ENCODE peak calls at places on chromosomes 7 and 10, in four cellular contexts. M, B, D and U are unnamed samples.
A peak's percentile ranks its signal among the peaks of the same experiment; 100 is the strongest.

GRCh38 chr10:74738985-74739567 is 87.3 kb upstream of the KAT6B start:
- DNase-seq in M (no peak), B (peak; percentile 74), D (no peak), U (no peak)

GRCh38 chr7:139972000-139972399 is 90.8 kb downstream of the PARP12 start:
- DNase-seq in M (no peak), B (no peak), D (no peak), U (no peak)

GRCh38 chr7:116122972-116123595 is 87.3 kb upstream of the TES start:
- DNase-seq in M (peak; percentile 24), B (peak; percentile 40), D (no peak), U (no peak)

GRCh38 chr7:25982684-25983083 is 169.3 kb upstream of the NFE2L3 start:
- DNase-seq in M (no peak), B (no peak), D (no peak), U (no peak)

GRCh38 chr10:13416760-13417159 is 68.7 kb upstream of the SEPHS1 start:
- DNase-seq in M (no peak), B (no peak), D (no peak), U (no peak)

GRCh38 chr7:66699998-66700397 is 40.5 kb upstream of the RABGEF1 start:
- DNase-seq in M (no peak), B (no peak), D (peak; percentile 59), U (no peak)

GRCh38 chr7:23759556-23760391 is 49.8 kb downstream of the STK31 start:
- DNase-seq in M (peak; percentile 85), B (peak; percentile 18), D (no peak), U (no peak)

GRCh38 chr10:69871074-69871473 is 69.4 kb downstream of the COL13A1 start:
- DNase-seq in M (no peak), B (no peak), D (no peak), U (no peak)

GRCh38 chr10:17768506-17768905 is 16.5 kb downstream of the TMEM236 start:
- DNase-seq in M (no peak), B (no peak), D (no peak), U (no peak)

GRCh38 chr10:17961551-17962422 is 10.1 kb downstream of the SLC39A12 start:
- DNase-seq in M (peak; percentile 62), B (no peak), D (no peak), U (no peak)

GRCh38 chr7:12771378-12771877 is 84.0 kb downstream of the ARL4A start:
- DNase-seq in M (peak; percentile 6), B (peak; percentile 60), D (no peak), U (peak; percentile 27)

DNA sequence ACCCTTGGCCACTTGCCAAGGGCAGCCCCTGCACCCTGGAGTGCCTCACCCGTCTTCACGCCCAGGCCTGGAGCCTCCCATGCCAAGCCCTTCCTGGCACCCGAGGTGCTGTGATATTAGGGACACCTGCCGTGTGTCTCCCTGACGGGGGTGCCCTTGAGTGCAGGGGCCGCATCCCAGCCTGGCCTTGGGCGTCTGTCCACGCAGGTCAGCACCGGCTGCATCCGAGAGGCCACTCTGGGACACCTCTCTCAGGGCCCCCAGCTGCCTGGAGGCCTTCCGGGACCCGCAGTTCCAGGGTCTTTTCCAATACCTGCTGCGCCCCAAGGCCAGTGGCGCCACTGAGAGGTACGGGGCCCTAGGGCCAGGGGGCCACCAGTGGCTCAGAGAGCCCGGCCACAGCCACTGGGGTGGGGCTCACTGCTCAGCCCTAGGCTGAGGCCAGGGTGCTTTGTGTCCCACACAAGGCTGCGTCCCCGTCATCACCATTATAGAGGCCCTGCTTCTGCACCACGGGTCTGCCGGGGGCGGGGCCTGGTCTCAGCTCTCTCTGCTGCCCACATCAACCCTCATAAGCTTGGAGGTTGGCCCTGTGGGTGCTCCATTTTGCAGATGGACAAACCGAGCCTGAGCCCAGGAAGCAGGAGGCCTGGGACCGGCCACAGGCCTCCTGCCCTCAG is 12.7 kb downstream of the AP5Z1 start:
- DNase-seq in M (no peak), B (no peak), D (no peak), U (no peak)
- TF ChIP-seq CTCF in M (no peak), B (no peak), D (no peak), U (no peak)

GRCh38 chr7:2862831-2863361 is 18.8 kb upstream of the GNA12 start:
- DNase-seq in M (no peak), B (no peak), D (no peak), U (no peak)
- H3K4me3 ChIP-seq in M (no peak overlapping the region), B (no peak overlapping the region), D (peak overlapping the region; percentile 44), U (no peak overlapping the region)

GRCh38 chr7:27918503-27918902 is 178.5 kb downstream of the TAX1BP1 start:
- DNase-seq in M (no peak), B (no peak), D (no peak), U (no peak)
- H3K4me1 ChIP-seq in M (peaks cover 24% of the 10 kb centered on the region), B (no peaks in the 10 kb centered on the region), D (peaks cover 44% of the 10 kb centered on the region), U (no peaks in the 10 kb centered on the region)

DNA sequence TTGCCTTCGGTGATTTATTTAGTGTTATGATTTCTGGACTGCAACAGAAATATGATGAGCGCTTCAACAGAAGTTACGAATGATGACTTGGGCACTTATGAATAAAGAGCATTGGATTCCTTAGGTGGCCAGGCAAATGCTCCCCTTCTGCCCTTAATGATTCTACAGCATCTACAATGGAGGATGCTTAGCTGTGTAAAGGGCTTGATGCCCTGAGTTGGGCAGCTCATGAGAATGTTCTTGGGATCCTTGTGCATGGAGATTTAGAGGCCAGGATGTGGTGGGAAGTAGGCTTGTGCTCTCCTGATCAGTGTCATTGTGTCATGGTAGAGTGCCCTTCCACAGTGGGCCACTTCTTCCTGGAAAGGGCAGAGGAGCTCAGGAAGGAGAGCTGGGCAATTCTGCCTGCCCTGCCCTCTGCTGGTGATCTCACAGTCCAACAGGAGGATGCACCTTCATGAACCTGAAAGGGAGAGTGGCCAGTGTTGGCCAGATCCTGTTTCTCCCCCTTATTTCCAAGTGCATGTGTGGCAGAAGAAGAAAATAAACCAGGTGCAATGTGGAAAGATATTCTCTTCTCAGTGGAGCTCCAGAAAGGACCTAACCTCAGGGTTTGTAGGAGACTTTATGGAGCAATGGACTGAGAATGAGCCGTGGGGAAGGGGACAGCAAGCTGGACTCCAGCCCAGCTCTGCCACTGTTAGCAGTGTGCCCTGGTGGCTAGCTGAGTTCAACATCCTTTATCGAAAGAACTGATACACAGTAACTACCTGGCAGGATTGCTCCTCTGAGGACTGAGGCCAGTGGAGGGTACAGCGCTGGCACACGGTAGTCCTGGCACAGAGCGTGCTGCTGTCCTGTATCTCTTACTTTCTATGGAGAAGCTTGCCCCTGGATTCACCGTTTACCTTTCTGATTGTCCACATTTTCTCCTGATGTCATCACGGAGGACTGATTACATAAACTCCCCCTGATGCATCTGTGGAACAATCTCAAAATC is 182.9 kb downstream of the BMPER start:
- DNase-seq in M (peak; percentile 35), B (peak; percentile 4), D (no peak), U (no peak)
- TF ChIP-seq CTCF in M (peak; percentile 69), B (peak; percentile 30), D (peak; percentile 59), U (no peak)

GRCh38 chr10:79285315-79286185 is 61.7 kb upstream of the PPIF start:
- DNase-seq in M (no peak), B (no peak), D (no peak), U (no peak)
- H3K4me3 ChIP-seq in M (no peak overlapping the region), B (no peak overlapping the region), D (no peak overlapping the region), U (no peak overlapping the region)

GRCh38 chr10:127368937-127369336 is 172.5 kb upstream of the INSYN2A start:
- DNase-seq in M (no peak), B (no peak), D (no peak), U (no peak)
- H3K4me1 ChIP-seq in M (no peaks in the 10 kb centered on the region), B (no peaks in the 10 kb centered on the region), D (peaks cover 3% of the 10 kb centered on the region), U (no peaks in the 10 kb centered on the region)

GRCh38 chr10:102112210-102112817 is 7.9 kb downstream of the LDB1 start:
- DNase-seq in M (no peak), B (peak; percentile 95), D (no peak), U (no peak)
- TF ChIP-seq CTCF in M (no peak), B (peak; percentile 68), D (no peak), U (no peak)